ENCODE peak calls at places on chromosomes 12 and 14, in four cellular contexts. L is KBM-7; H is stimulated activated CD8-positive, alpha-beta memory T cell treated with anti-CD3 and anti-CD28 coated beads, Interleukin-7, amount 100 ng/mL, for 1 hour; Q is MCF 10A. N is an unnamed sample.

GRCh38 chr12:52360106-52360662 is 7.1 kb downstream of the KRT85 start:
- DNase-seq in L (no peak), H (no peak), Q (no peak), N (no peak)

GRCh38 chr14:95493976-95494375 is 22.5 kb downstream of the SYNE3 start:
- DNase-seq in L (no peak), H (no peak), Q (no peak), N (no peak)

GRCh38 chr14:89351364-89351957 is 65.6 kb downstream of the FOXN3 start:
- DNase-seq in L (peak), H (no peak), Q (no peak), N (no peak)

GRCh38 chr12:46702581-46703344 is 123.0 kb downstream of the SLC38A4 start:
- DNase-seq in L (no peak), H (no peak), Q (peak), N (peak)

GRCh38 chr14:99791476-99792283 is 1.5 kb upstream of the EML1 start:
- DNase-seq in L (no peak), H (no peak), Q (no peak), N (no peak)

GRCh38 chr14:81509321-81509720 is 24.3 kb downstream of the SEL1L start:
- DNase-seq in L (no peak), H (no peak), Q (no peak), N (no peak)

GRCh38 chr12:71461787-71462328 is 22.3 kb downstream of the LGR5 start:
- DNase-seq in L (no peak), H (no peak), Q (no peak), N (no peak)

GRCh38 chr12:38144049-38144448 is 172.5 kb upstream of the ALG10B start:
- DNase-seq in L (no peak), H (no peak), Q (no peak), N (no peak)

GRCh38 chr12:120132863-120133385 is 16.4 kb upstream of the RAB35 start:
- DNase-seq in L (no peak), H (no peak), Q (no peak), N (no peak)

GRCh38 chr12:20280515-20280914 is 87.8 kb upstream of the PDE3A start:
- DNase-seq in L (no peak), H (no peak), Q (no peak), N (no peak)

GRCh38 chr12:80848858-80849257 is 88.9 kb downstream of the LIN7A start:
- DNase-seq in L (no peak), H (no peak), Q (no peak), N (no peak)

GRCh38 chr12:121628037-121628436 is 1.7 kb downstream of the ORAI1 start:
- DNase-seq in L (no peak), H (no peak), Q (no peak), N (no peak)

GRCh38 chr14:95519699-95520098 is 3.2 kb upstream of the SYNE3 start:
- DNase-seq in L (peak), H (peak), Q (peak), N (peak)

GRCh38 chr14:51310453-51311074 is 70.5 kb downstream of the TMX1 start:
- DNase-seq in L (no peak), H (no peak), Q (no peak), N (peak)

GRCh38 chr12:46050805-46051204 is 60.4 kb upstream of the SCAF11 start:
- DNase-seq in L (no peak), H (no peak), Q (no peak), N (no peak)

GRCh38 chr14:70127186-70127585 is 61.6 kb downstream of the SLC8A3 start:
- DNase-seq in L (no peak), H (no peak), Q (no peak), N (no peak)

GRCh38 chr14:95222870-95223398 is 65.6 kb upstream of the DICER1 start:
- DNase-seq in L (no peak), H (no peak), Q (peak), N (no peak)

GRCh38 chr14:22547309-22547947 is 41.6 kb downstream of the DAD1 start:
- DNase-seq in L (no peak), H (no peak), Q (no peak), N (peak)

GRCh38 chr12:108630481-108631207 is 3.0 kb downstream of the SELPLG start:
- DNase-seq in L (peak), H (no peak), Q (peak), N (peak)